ENCODE peak calls at places on chromosomes 4 and X, in ten cellular contexts. One of them, this sample, is unnamed.
A peak's percentile ranks its signal among the peaks of the same experiment; 100 is the strongest.

GRCh38 chr4:30837131-30837539 is 117.0 kb downstream of the PCDH7 start:
- DNase-seq in body of pancreas: no peak
- DNase-seq in gastrocnemius medialis: no peak
- DNase-seq in lower leg skin: no peak
- DNase-seq in uterus: no peak
- DNase-seq in thyroid gland: no peak
- DNase-seq in esophagus muscularis mucosa: no peak
- DNase-seq in sigmoid colon: no peak
- DNase-seq in transverse colon: no peak
- DNase-seq in heart left ventricle: no peak
- DNase-seq in this sample: no peak

GRCh38 chr4:16758816-16759215 is 139.6 kb downstream of the LDB2 start:
- DNase-seq in gastrocnemius medialis: no peak
- DNase-seq in esophagus muscularis mucosa: no peak
- DNase-seq in uterus: no peak
- DNase-seq in heart left ventricle: no peak
- DNase-seq in body of pancreas: no peak
- DNase-seq in transverse colon: no peak
- DNase-seq in thyroid gland: no peak
- DNase-seq in lower leg skin: no peak
- DNase-seq in sigmoid colon: no peak
- DNase-seq in this sample: no peak

GRCh38 chr4:22233257-22233656 is 282.6 kb downstream of the ADGRA3 start:
- DNase-seq in transverse colon: no peak
- DNase-seq in thyroid gland: no peak
- DNase-seq in heart left ventricle: no peak
- DNase-seq in sigmoid colon: no peak
- DNase-seq in esophagus muscularis mucosa: no peak
- DNase-seq in lower leg skin: no peak
- DNase-seq in gastrocnemius medialis: no peak
- DNase-seq in uterus: no peak
- DNase-seq in body of pancreas: no peak
- DNase-seq in this sample: no peak

GRCh38 chrX:75337525-75337924 is 63.6 kb downstream of the UPRT start:
- DNase-seq in esophagus muscularis mucosa: no peak
- DNase-seq in thyroid gland: no peak
- DNase-seq in gastrocnemius medialis: no peak
- DNase-seq in body of pancreas: no peak
- DNase-seq in sigmoid colon: no peak
- DNase-seq in heart left ventricle: no peak
- DNase-seq in transverse colon: no peak
- DNase-seq in lower leg skin: no peak
- DNase-seq in uterus: no peak
- DNase-seq in this sample: no peak

GRCh38 chrX:154541896-154542722 is 4.5 kb downstream of the G6PD start:
- DNase-seq in transverse colon: peak; percentile 49
- DNase-seq in uterus: peak; percentile 93
- DNase-seq in heart left ventricle: peak; percentile 84
- DNase-seq in thyroid gland: peak; percentile 88
- DNase-seq in gastrocnemius medialis: peak; percentile 64
- DNase-seq in body of pancreas: peak; percentile 63
- DNase-seq in lower leg skin: peak; percentile 92
- DNase-seq in sigmoid colon: peak; percentile 88
- DNase-seq in esophagus muscularis mucosa: no peak
- DNase-seq in this sample: peak; percentile 88

GRCh38 chr4:22895482-22895881 is 202.7 kb downstream of the GBA3 start:
- DNase-seq in sigmoid colon: no peak
- DNase-seq in transverse colon: no peak
- DNase-seq in uterus: no peak
- DNase-seq in esophagus muscularis mucosa: no peak
- DNase-seq in lower leg skin: no peak
- DNase-seq in heart left ventricle: no peak
- DNase-seq in body of pancreas: no peak
- DNase-seq in thyroid gland: no peak
- DNase-seq in gastrocnemius medialis: no peak
- DNase-seq in this sample: no peak

GRCh38 chrX:33211356-33212254 is at the start of gene DMD:
- DNase-seq in uterus: peak; percentile 70
- DNase-seq in esophagus muscularis mucosa: peak; percentile 89
- DNase-seq in heart left ventricle: peak; percentile 71
- DNase-seq in sigmoid colon: peak; percentile 87
- DNase-seq in gastrocnemius medialis: peak; percentile 76
- DNase-seq in lower leg skin: no peak
- DNase-seq in transverse colon: peak; percentile 20
- DNase-seq in thyroid gland: peak; percentile 24
- DNase-seq in body of pancreas: peak; percentile 40
- DNase-seq in this sample: no peak

GRCh38 chr4:39808231-39808749 is 110.4 kb downstream of the UBE2K start:
- DNase-seq in sigmoid colon: no peak
- DNase-seq in transverse colon: no peak
- DNase-seq in lower leg skin: peak; percentile 40
- DNase-seq in gastrocnemius medialis: no peak
- DNase-seq in uterus: no peak
- DNase-seq in body of pancreas: no peak
- DNase-seq in heart left ventricle: no peak
- DNase-seq in esophagus muscularis mucosa: no peak
- DNase-seq in thyroid gland: no peak
- DNase-seq in this sample: no peak

GRCh38 chr4:88275516-88275915 is 8.8 kb downstream of the PPM1K start:
- DNase-seq in body of pancreas: no peak
- DNase-seq in uterus: no peak
- DNase-seq in esophagus muscularis mucosa: peak; percentile 19
- DNase-seq in lower leg skin: no peak
- DNase-seq in thyroid gland: no peak
- DNase-seq in transverse colon: no peak
- DNase-seq in gastrocnemius medialis: no peak
- DNase-seq in sigmoid colon: no peak
- DNase-seq in heart left ventricle: no peak
- DNase-seq in this sample: no peak

GRCh38 chr4:83125738-83126141 is 11.2 kb upstream of the PLAC8 start:
- DNase-seq in transverse colon: peak; percentile 85
- DNase-seq in gastrocnemius medialis: no peak
- DNase-seq in thyroid gland: no peak
- DNase-seq in body of pancreas: no peak
- DNase-seq in esophagus muscularis mucosa: no peak
- DNase-seq in lower leg skin: no peak
- DNase-seq in sigmoid colon: no peak
- DNase-seq in heart left ventricle: no peak
- DNase-seq in uterus: no peak
- DNase-seq in this sample: peak; percentile 82

GRCh38 chr4:159401791-159402380 is 299.0 kb downstream of the RAPGEF2 start:
- DNase-seq in lower leg skin: no peak
- DNase-seq in uterus: no peak
- DNase-seq in transverse colon: no peak
- DNase-seq in esophagus muscularis mucosa: no peak
- DNase-seq in body of pancreas: no peak
- DNase-seq in gastrocnemius medialis: no peak
- DNase-seq in thyroid gland: no peak
- DNase-seq in heart left ventricle: no peak
- DNase-seq in sigmoid colon: no peak
- DNase-seq in this sample: no peak

GRCh38 chr4:185183622-185184281 is 20.0 kb downstream of the CFAP97 start:
- DNase-seq in uterus: peak; percentile 91
- DNase-seq in gastrocnemius medialis: peak; percentile 73
- DNase-seq in transverse colon: peak; percentile 87
- DNase-seq in body of pancreas: peak; percentile 93
- DNase-seq in esophagus muscularis mucosa: no peak
- DNase-seq in heart left ventricle: peak; percentile 64
- DNase-seq in sigmoid colon: peak; percentile 92
- DNase-seq in thyroid gland: peak; percentile 85
- DNase-seq in lower leg skin: peak; percentile 91
- DNase-seq in this sample: no peak

GRCh38 chr4:67727124-67727850 is 26.3 kb upstream of the UBA6 start:
- DNase-seq in uterus: no peak
- DNase-seq in gastrocnemius medialis: no peak
- DNase-seq in lower leg skin: no peak
- DNase-seq in transverse colon: no peak
- DNase-seq in sigmoid colon: no peak
- DNase-seq in heart left ventricle: no peak
- DNase-seq in esophagus muscularis mucosa: no peak
- DNase-seq in thyroid gland: peak; percentile 14
- DNase-seq in body of pancreas: no peak
- DNase-seq in this sample: no peak

GRCh38 chr4:176753049-176753448 is 39.7 kb downstream of the VEGFC start:
- DNase-seq in esophagus muscularis mucosa: no peak
- DNase-seq in body of pancreas: no peak
- DNase-seq in uterus: no peak
- DNase-seq in heart left ventricle: no peak
- DNase-seq in gastrocnemius medialis: no peak
- DNase-seq in sigmoid colon: no peak
- DNase-seq in transverse colon: no peak
- DNase-seq in thyroid gland: no peak
- DNase-seq in lower leg skin: no peak
- DNase-seq in this sample: no peak

GRCh38 chrX:2626750-2627149 is 64.3 kb upstream of the CD99 start:
- DNase-seq in heart left ventricle: no peak
- DNase-seq in lower leg skin: no peak
- DNase-seq in body of pancreas: no peak
- DNase-seq in transverse colon: no peak
- DNase-seq in esophagus muscularis mucosa: peak; percentile 31
- DNase-seq in sigmoid colon: no peak
- DNase-seq in thyroid gland: no peak
- DNase-seq in gastrocnemius medialis: no peak
- DNase-seq in uterus: no peak
- DNase-seq in this sample: no peak

GRCh38 chr4:173318648-173319211 is 15.4 kb downstream of the HMGB2 start:
- DNase-seq in transverse colon: no peak
- DNase-seq in thyroid gland: no peak
- DNase-seq in heart left ventricle: no peak
- DNase-seq in lower leg skin: no peak
- DNase-seq in body of pancreas: no peak
- DNase-seq in esophagus muscularis mucosa: no peak
- DNase-seq in uterus: no peak
- DNase-seq in sigmoid colon: no peak
- DNase-seq in gastrocnemius medialis: no peak
- DNase-seq in this sample: no peak

GRCh38 chrX:53239474-53239873 is 14.5 kb upstream of the KDM5C start:
- DNase-seq in thyroid gland: no peak
- DNase-seq in transverse colon: no peak
- DNase-seq in lower leg skin: no peak
- DNase-seq in heart left ventricle: no peak
- DNase-seq in gastrocnemius medialis: no peak
- DNase-seq in sigmoid colon: no peak
- DNase-seq in esophagus muscularis mucosa: no peak
- DNase-seq in uterus: no peak
- DNase-seq in body of pancreas: peak; percentile 30
- DNase-seq in this sample: peak; percentile 63

GRCh38 chr4:74418063-74418670 is 26.8 kb upstream of the AREG start:
- DNase-seq in thyroid gland: no peak
- DNase-seq in heart left ventricle: no peak
- DNase-seq in lower leg skin: no peak
- DNase-seq in esophagus muscularis mucosa: no peak
- DNase-seq in sigmoid colon: no peak
- DNase-seq in gastrocnemius medialis: no peak
- DNase-seq in uterus: no peak
- DNase-seq in body of pancreas: no peak
- DNase-seq in transverse colon: no peak
- DNase-seq in this sample: no peak
- H3K4me3 ChIP-seq in thyroid gland: no peak overlapping the region
- H3K4me3 ChIP-seq in heart left ventricle: no peak overlapping the region
- H3K4me3 ChIP-seq in lower leg skin: no peak overlapping the region
- H3K4me3 ChIP-seq in esophagus muscularis mucosa: no peak overlapping the region
- H3K4me3 ChIP-seq in sigmoid colon: no peak overlapping the region
- H3K4me3 ChIP-seq in gastrocnemius medialis: no peak overlapping the region
- H3K4me3 ChIP-seq in uterus: no peak overlapping the region
- H3K4me3 ChIP-seq in body of pancreas: no peak overlapping the region
- H3K4me3 ChIP-seq in transverse colon: no peak overlapping the region
- H3K4me3 ChIP-seq in this sample: no peak overlapping the region

GRCh38 chr4:187612211-187612780 is 383.3 kb upstream of the ZFP42 start:
- DNase-seq in esophagus muscularis mucosa: no peak
- DNase-seq in body of pancreas: no peak
- DNase-seq in transverse colon: no peak
- DNase-seq in uterus: no peak
- DNase-seq in thyroid gland: no peak
- DNase-seq in lower leg skin: no peak
- DNase-seq in sigmoid colon: no peak
- DNase-seq in heart left ventricle: no peak
- DNase-seq in gastrocnemius medialis: no peak
- DNase-seq in this sample: no peak
- TF ChIP-seq POLR2A in esophagus muscularis mucosa: no peak
- TF ChIP-seq POLR2A in body of pancreas: no peak
- TF ChIP-seq POLR2A in transverse colon: no peak
- TF ChIP-seq POLR2A in uterus: no peak
- TF ChIP-seq POLR2A in thyroid gland: no peak
- TF ChIP-seq POLR2A in lower leg skin: no peak
- TF ChIP-seq POLR2A in sigmoid colon: no peak
- TF ChIP-seq POLR2A in heart left ventricle: no peak
- TF ChIP-seq POLR2A in gastrocnemius medialis: no peak
- TF ChIP-seq POLR2A in this sample: no peak

GRCh38 chr4:163395758-163396157 is 52.1 kb downstream of the NPY5R start:
- DNase-seq in transverse colon: no peak
- DNase-seq in esophagus muscularis mucosa: no peak
- DNase-seq in thyroid gland: no peak
- DNase-seq in gastrocnemius medialis: no peak
- DNase-seq in lower leg skin: no peak
- DNase-seq in body of pancreas: no peak
- DNase-seq in sigmoid colon: no peak
- DNase-seq in uterus: no peak
- DNase-seq in heart left ventricle: no peak
- DNase-seq in this sample: no peak
- H3K4me3 ChIP-seq in transverse colon: no peak overlapping the region
- H3K4me3 ChIP-seq in esophagus muscularis mucosa: no peak overlapping the region
- H3K4me3 ChIP-seq in thyroid gland: no peak overlapping the region
- H3K4me3 ChIP-seq in gastrocnemius medialis: no peak overlapping the region
- H3K4me3 ChIP-seq in lower leg skin: no peak overlapping the region
- H3K4me3 ChIP-seq in body of pancreas: no peak overlapping the region
- H3K4me3 ChIP-seq in sigmoid colon: no peak overlapping the region
- H3K4me3 ChIP-seq in uterus: no peak overlapping the region
- H3K4me3 ChIP-seq in heart left ventricle: no peak overlapping the region
- H3K4me3 ChIP-seq in this sample: no peak overlapping the region

GRCh38 chr4:139297001-139297410 is 4.3 kb upstream of the NAA15 start:
- DNase-seq in heart left ventricle: no peak
- DNase-seq in lower leg skin: no peak
- DNase-seq in sigmoid colon: no peak
- DNase-seq in thyroid gland: no peak
- DNase-seq in esophagus muscularis mucosa: no peak
- DNase-seq in transverse colon: no peak
- DNase-seq in gastrocnemius medialis: peak; percentile 74
- DNase-seq in body of pancreas: no peak
- DNase-seq in uterus: no peak
- DNase-seq in this sample: no peak

GRCh38 chr4:139300431-139301142 is 718 bp upstream of the NAA15 start:
- DNase-seq in thyroid gland: no peak
- DNase-seq in uterus: peak; percentile 26
- DNase-seq in heart left ventricle: no peak
- DNase-seq in sigmoid colon: no peak
- DNase-seq in gastrocnemius medialis: no peak
- DNase-seq in esophagus muscularis mucosa: no peak
- DNase-seq in lower leg skin: no peak
- DNase-seq in body of pancreas: peak; percentile 29
- DNase-seq in transverse colon: peak; percentile 38
- DNase-seq in this sample: no peak

GRCh38 chr4:139301143-139301820 is at the start of gene NAA15:
- DNase-seq in gastrocnemius medialis: peak; percentile 98
- DNase-seq in transverse colon: peak; percentile 98
- DNase-seq in thyroid gland: peak; percentile 99
- DNase-seq in sigmoid colon: peak; percentile 99
- DNase-seq in esophagus muscularis mucosa: peak; percentile 99
- DNase-seq in body of pancreas: peak; percentile 98
- DNase-seq in heart left ventricle: peak; percentile 99
- DNase-seq in lower leg skin: peak; percentile 99
- DNase-seq in uterus: peak; percentile 97
- DNase-seq in this sample: peak; percentile 98

GRCh38 chr4:139299536-139299935 is 1.8 kb upstream of the NAA15 start:
- DNase-seq in gastrocnemius medialis: no peak
- DNase-seq in body of pancreas: no peak
- DNase-seq in sigmoid colon: no peak
- DNase-seq in esophagus muscularis mucosa: no peak
- DNase-seq in uterus: no peak
- DNase-seq in lower leg skin: no peak
- DNase-seq in heart left ventricle: no peak
- DNase-seq in transverse colon: no peak
- DNase-seq in thyroid gland: no peak
- DNase-seq in this sample: no peak

GRCh38 chr4:139295317-139296299 is 5.7 kb upstream of the NAA15 start:
- DNase-seq in sigmoid colon: peak; percentile 98
- DNase-seq in gastrocnemius medialis: peak; percentile 94
- DNase-seq in esophagus muscularis mucosa: peak; percentile 100
- DNase-seq in thyroid gland: peak; percentile 98
- DNase-seq in lower leg skin: peak; percentile 100
- DNase-seq in body of pancreas: peak; percentile 98
- DNase-seq in transverse colon: peak; percentile 98
- DNase-seq in uterus: peak; percentile 97
- DNase-seq in heart left ventricle: peak; percentile 98
- DNase-seq in this sample: peak; percentile 100
- TF ChIP-seq POLR2A in sigmoid colon: no peak
- TF ChIP-seq POLR2A in gastrocnemius medialis: peak; percentile 34
- TF ChIP-seq POLR2A in esophagus muscularis mucosa: no peak
- TF ChIP-seq POLR2A in thyroid gland: no peak
- TF ChIP-seq POLR2A in lower leg skin: no peak
- TF ChIP-seq POLR2A in body of pancreas: peak; percentile 73
- TF ChIP-seq POLR2A in transverse colon: peak; percentile 61
- TF ChIP-seq POLR2A in uterus: peak; percentile 47
- TF ChIP-seq POLR2A in heart left ventricle: no peak
- TF ChIP-seq POLR2A in this sample: no peak